ENCODE peak calls at places on chromosome 13, in six cellular contexts. One of them, this sample, is unnamed.

GRCh38 chr13:28564030-28564429 is 69.1 kb upstream of the FLT1 start:
- DNase-seq in progenitor cell of endocrine pancreas: no peak
- DNase-seq in activated CD8-positive, alpha-beta T cell treated with anti-CD3 and anti-CD28 coated beads for 36 hours: no peak
- DNase-seq in MM.1S: no peak
- DNase-seq in endothelial cell: no peak
- DNase-seq in A549: no peak
- DNase-seq in this sample: no peak

GRCh38 chr13:113856716-113857065 is 7.2 kb downstream of the GAS6 start:
- DNase-seq in progenitor cell of endocrine pancreas: no peak
- DNase-seq in activated CD8-positive, alpha-beta T cell treated with anti-CD3 and anti-CD28 coated beads for 36 hours: no peak
- DNase-seq in MM.1S: no peak
- DNase-seq in endothelial cell: no peak
- DNase-seq in A549: no peak
- DNase-seq in this sample: no peak

GRCh38 chr13:48410199-48410598 is 2.7 kb downstream of the LPAR6 start:
- DNase-seq in progenitor cell of endocrine pancreas: no peak
- DNase-seq in activated CD8-positive, alpha-beta T cell treated with anti-CD3 and anti-CD28 coated beads for 36 hours: no peak
- DNase-seq in MM.1S: no peak
- DNase-seq in endothelial cell: no peak
- DNase-seq in A549: no peak
- DNase-seq in this sample: no peak

GRCh38 chr13:73338389-73338788 is 279.6 kb downstream of the KLF5 start:
- DNase-seq in progenitor cell of endocrine pancreas: no peak
- DNase-seq in activated CD8-positive, alpha-beta T cell treated with anti-CD3 and anti-CD28 coated beads for 36 hours: no peak
- DNase-seq in MM.1S: no peak
- DNase-seq in endothelial cell: no peak
- DNase-seq in A549: peak
- DNase-seq in this sample: no peak

GRCh38 chr13:51726446-51727185 is 77.3 kb downstream of the DHRS12 start:
- DNase-seq in progenitor cell of endocrine pancreas: no peak
- DNase-seq in activated CD8-positive, alpha-beta T cell treated with anti-CD3 and anti-CD28 coated beads for 36 hours: no peak
- DNase-seq in MM.1S: no peak
- DNase-seq in endothelial cell: no peak
- DNase-seq in A549: no peak
- DNase-seq in this sample: no peak

GRCh38 chr13:65679240-65679639 is 1550.9 kb downstream of the PCDH9 start:
- DNase-seq in progenitor cell of endocrine pancreas: no peak
- DNase-seq in activated CD8-positive, alpha-beta T cell treated with anti-CD3 and anti-CD28 coated beads for 36 hours: no peak
- DNase-seq in MM.1S: no peak
- DNase-seq in endothelial cell: no peak
- DNase-seq in A549: no peak
- DNase-seq in this sample: no peak

GRCh38 chr13:33218020-33218419 is 67.5 kb downstream of the STARD13 start:
- DNase-seq in progenitor cell of endocrine pancreas: no peak
- DNase-seq in activated CD8-positive, alpha-beta T cell treated with anti-CD3 and anti-CD28 coated beads for 36 hours: no peak
- DNase-seq in MM.1S: no peak
- DNase-seq in endothelial cell: no peak
- DNase-seq in A549: peak
- DNase-seq in this sample: no peak

GRCh38 chr13:113981201-113981605 is 7.3 kb upstream of the C13orf46 start:
- DNase-seq in progenitor cell of endocrine pancreas: no peak
- DNase-seq in activated CD8-positive, alpha-beta T cell treated with anti-CD3 and anti-CD28 coated beads for 36 hours: no peak
- DNase-seq in MM.1S: no peak
- DNase-seq in endothelial cell: no peak
- DNase-seq in A549: peak
- DNase-seq in this sample: no peak

GRCh38 chr13:20232556-20233277 is 598 bp upstream of the GJB6 start:
- DNase-seq in progenitor cell of endocrine pancreas: no peak
- DNase-seq in activated CD8-positive, alpha-beta T cell treated with anti-CD3 and anti-CD28 coated beads for 36 hours: no peak
- DNase-seq in MM.1S: no peak
- DNase-seq in endothelial cell: no peak
- DNase-seq in A549: no peak
- DNase-seq in this sample: no peak

GRCh38 chr13:63367522-63368198 is 1952.0 kb upstream of the PCDH20 start:
- DNase-seq in progenitor cell of endocrine pancreas: no peak
- DNase-seq in activated CD8-positive, alpha-beta T cell treated with anti-CD3 and anti-CD28 coated beads for 36 hours: no peak
- DNase-seq in MM.1S: no peak
- DNase-seq in endothelial cell: no peak
- DNase-seq in A549: no peak
- DNase-seq in this sample: no peak

GRCh38 chr13:51803018-51803417 is 945 bp downstream of the DHRS12 start:
- DNase-seq in progenitor cell of endocrine pancreas: no peak
- DNase-seq in activated CD8-positive, alpha-beta T cell treated with anti-CD3 and anti-CD28 coated beads for 36 hours: no peak
- DNase-seq in MM.1S: no peak
- DNase-seq in endothelial cell: no peak
- DNase-seq in A549: no peak
- DNase-seq in this sample: no peak

GRCh38 chr13:100875392-100876043 is 200.9 kb upstream of the TMTC4 start:
- DNase-seq in progenitor cell of endocrine pancreas: no peak
- DNase-seq in activated CD8-positive, alpha-beta T cell treated with anti-CD3 and anti-CD28 coated beads for 36 hours: peak
- DNase-seq in MM.1S: no peak
- DNase-seq in endothelial cell: no peak
- DNase-seq in A549: no peak
- DNase-seq in this sample: no peak

GRCh38 chr13:98143601-98144500 is 957 bp downstream of the FARP1 start:
- DNase-seq in progenitor cell of endocrine pancreas: no peak
- DNase-seq in activated CD8-positive, alpha-beta T cell treated with anti-CD3 and anti-CD28 coated beads for 36 hours: no peak
- DNase-seq in MM.1S: peak
- DNase-seq in endothelial cell: peak
- DNase-seq in A549: no peak
- DNase-seq in this sample: no peak

GRCh38 chr13:43472980-43473379 is 313.8 kb downstream of the ENOX1 start:
- DNase-seq in progenitor cell of endocrine pancreas: no peak
- DNase-seq in activated CD8-positive, alpha-beta T cell treated with anti-CD3 and anti-CD28 coated beads for 36 hours: no peak
- DNase-seq in MM.1S: no peak
- DNase-seq in endothelial cell: no peak
- DNase-seq in A549: no peak
- DNase-seq in this sample: no peak

DNA sequence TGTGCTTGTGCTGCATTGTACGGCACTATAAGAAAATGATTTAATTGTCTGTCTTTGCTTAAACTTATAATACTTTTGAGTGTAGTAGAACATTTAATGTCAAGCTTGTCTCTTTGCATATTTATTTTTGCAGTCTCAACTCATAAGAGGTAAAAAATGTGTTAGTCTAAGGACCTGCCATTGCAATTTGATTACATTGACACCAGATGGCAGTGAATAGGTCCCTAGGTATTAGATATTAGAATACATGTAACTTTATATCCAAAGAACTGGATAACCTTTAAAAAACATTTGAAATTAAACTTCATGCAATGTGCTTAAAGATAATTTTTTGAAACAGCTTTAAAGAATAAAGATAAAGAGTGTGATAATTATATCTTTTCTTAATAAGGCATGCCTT is 1421.3 kb downstream of the OLFM4 start:
- DNase-seq in progenitor cell of endocrine pancreas: no peak
- DNase-seq in activated CD8-positive, alpha-beta T cell treated with anti-CD3 and anti-CD28 coated beads for 36 hours: no peak
- DNase-seq in MM.1S: no peak
- DNase-seq in endothelial cell: no peak
- DNase-seq in A549: no peak
- DNase-seq in this sample: no peak
- TF ChIP-seq CTCF in progenitor cell of endocrine pancreas: peak
- TF ChIP-seq CTCF in activated CD8-positive, alpha-beta T cell treated with anti-CD3 and anti-CD28 coated beads for 36 hours: no peak
- TF ChIP-seq CTCF in MM.1S: peak
- TF ChIP-seq CTCF in endothelial cell: peak
- TF ChIP-seq CTCF in A549: no peak
- TF ChIP-seq CTCF in this sample: no peak

GRCh38 chr13:102141625-102142472 is 260.0 kb downstream of the FGF14 start:
- DNase-seq in progenitor cell of endocrine pancreas: no peak
- DNase-seq in activated CD8-positive, alpha-beta T cell treated with anti-CD3 and anti-CD28 coated beads for 36 hours: no peak
- DNase-seq in MM.1S: peak
- DNase-seq in endothelial cell: no peak
- DNase-seq in A549: peak
- DNase-seq in this sample: peak
- TF ChIP-seq CTCF in progenitor cell of endocrine pancreas: peak
- TF ChIP-seq CTCF in activated CD8-positive, alpha-beta T cell treated with anti-CD3 and anti-CD28 coated beads for 36 hours: peak
- TF ChIP-seq CTCF in MM.1S: peak
- TF ChIP-seq CTCF in endothelial cell: peak
- TF ChIP-seq CTCF in A549: peak
- TF ChIP-seq CTCF in this sample: peak

GRCh38 chr13:69306766-69307165 is 800.9 kb upstream of the ATXN8OS start:
- DNase-seq in progenitor cell of endocrine pancreas: no peak
- DNase-seq in activated CD8-positive, alpha-beta T cell treated with anti-CD3 and anti-CD28 coated beads for 36 hours: no peak
- DNase-seq in MM.1S: no peak
- DNase-seq in endothelial cell: no peak
- DNase-seq in A549: no peak
- DNase-seq in this sample: no peak
- TF ChIP-seq CTCF in progenitor cell of endocrine pancreas: peak
- TF ChIP-seq CTCF in activated CD8-positive, alpha-beta T cell treated with anti-CD3 and anti-CD28 coated beads for 36 hours: no peak
- TF ChIP-seq CTCF in MM.1S: no peak
- TF ChIP-seq CTCF in endothelial cell: no peak
- TF ChIP-seq CTCF in A549: no peak
- TF ChIP-seq CTCF in this sample: no peak

DNA sequence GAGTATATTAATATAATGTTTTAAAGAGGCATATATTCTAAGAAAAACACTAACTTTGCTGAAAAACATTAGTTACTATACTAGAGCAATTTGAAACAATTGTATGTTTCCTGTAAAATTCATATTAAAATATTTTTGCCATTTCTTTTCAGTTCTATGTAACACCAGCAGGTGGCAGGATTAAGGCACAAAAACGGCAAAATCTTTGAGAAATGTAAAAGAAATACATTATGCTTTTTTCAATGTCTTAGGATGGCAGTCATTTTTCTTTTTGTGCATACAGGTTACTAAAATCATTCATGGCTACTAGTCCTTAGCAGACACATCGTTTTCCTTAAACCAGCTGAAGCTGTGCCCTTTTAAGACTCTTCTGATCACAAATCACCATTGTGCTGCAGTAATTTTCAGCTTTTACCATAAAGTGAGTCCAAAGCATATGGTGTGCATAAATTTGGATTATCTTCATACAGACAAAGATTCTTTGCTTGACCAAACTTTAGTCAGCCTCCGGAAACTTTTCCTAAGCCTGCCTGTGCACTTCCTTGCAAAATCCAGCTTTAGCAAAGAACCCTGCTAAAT is 800.7 kb upstream of the SLITRK5 start:
- DNase-seq in progenitor cell of endocrine pancreas: no peak
- DNase-seq in activated CD8-positive, alpha-beta T cell treated with anti-CD3 and anti-CD28 coated beads for 36 hours: no peak
- DNase-seq in MM.1S: no peak
- DNase-seq in endothelial cell: no peak
- DNase-seq in A549: peak
- DNase-seq in this sample: no peak
- TF ChIP-seq CTCF in progenitor cell of endocrine pancreas: peak
- TF ChIP-seq CTCF in activated CD8-positive, alpha-beta T cell treated with anti-CD3 and anti-CD28 coated beads for 36 hours: peak
- TF ChIP-seq CTCF in MM.1S: peak
- TF ChIP-seq CTCF in endothelial cell: peak
- TF ChIP-seq CTCF in A549: peak
- TF ChIP-seq CTCF in this sample: peak

GRCh38 chr13:58994778-58995177 is 1169.0 kb downstream of the DIAPH3 start:
- DNase-seq in progenitor cell of endocrine pancreas: no peak
- DNase-seq in activated CD8-positive, alpha-beta T cell treated with anti-CD3 and anti-CD28 coated beads for 36 hours: no peak
- DNase-seq in MM.1S: no peak
- DNase-seq in endothelial cell: no peak
- DNase-seq in A549: no peak
- DNase-seq in this sample: no peak
- TF ChIP-seq CTCF in progenitor cell of endocrine pancreas: peak
- TF ChIP-seq CTCF in activated CD8-positive, alpha-beta T cell treated with anti-CD3 and anti-CD28 coated beads for 36 hours: no peak
- TF ChIP-seq CTCF in MM.1S: no peak
- TF ChIP-seq CTCF in endothelial cell: no peak
- TF ChIP-seq CTCF in A549: no peak
- TF ChIP-seq CTCF in this sample: peak